ENCODE peak calls at places on chromosomes 13 and 19, in eight cellular contexts. I is kidney epithelial cell, O is colonic mucosa, J is GM12878, A is HL-60, N is ascending aorta, D is SK-N-SH, L is testis. U is an unnamed sample.

GRCh38 chr19:12880551-12881171 is 588 bp downstream of the DNASE2 start:
- DNase-seq in I (no peak), O (peak; percentile 39), J (no peak), A (no peak), N (no peak), D (no peak), L (peak; percentile 41), U (no peak)

GRCh38 chr19:35657904-35658700 is 8.2 kb upstream of the UPK1A start:
- DNase-seq in I (no peak), O (no peak), J (no peak), A (no peak), N (no peak), D (no peak), L (no peak), U (no peak)

GRCh38 chr13:99979453-99980200 is 2.0 kb upstream of the ZIC2 start:
- DNase-seq in I (no peak), O (peak; percentile 20), J (no peak), A (no peak), N (peak; percentile 60), D (peak; percentile 56), L (no peak), U (no peak)

GRCh38 chr13:106038752-106039151 is 496.7 kb downstream of the EFNB2 start:
- DNase-seq in I (peak; percentile 71), O (no peak), J (no peak), A (no peak), N (no peak), D (no peak), L (no peak), U (peak; percentile 59)

GRCh38 chr13:60572003-60572792 is 175.2 kb downstream of the TDRD3 start:
- DNase-seq in I (peak; percentile 61), O (no peak), J (no peak), A (no peak), N (no peak), D (no peak), L (no peak), U (no peak)

GRCh38 chr13:45162821-45163220 is 38.0 kb downstream of the KCTD4 start:
- DNase-seq in I (peak; percentile 83), O (no peak), J (no peak), A (no peak), N (no peak), D (no peak), L (no peak), U (peak; percentile 72)

GRCh38 chr13:99439048-99439447 is 62.2 kb upstream of the TM9SF2 start:
- DNase-seq in I (no peak), O (no peak), J (no peak), A (no peak), N (no peak), D (no peak), L (no peak), U (no peak)

GRCh38 chr13:51524846-51525566 is 59.3 kb upstream of the WDFY2 start:
- DNase-seq in I (no peak), O (no peak), J (no peak), A (no peak), N (no peak), D (no peak), L (no peak), U (no peak)

GRCh38 chr19:45790942-45791341 is 1.7 kb downstream of the DMWD start:
- DNase-seq in I (no peak), O (no peak), J (no peak), A (peak; percentile 62), N (no peak), D (no peak), L (no peak), U (no peak)

GRCh38 chr19:31266731-31267130 is 82.5 kb downstream of the TSHZ3 start:
- DNase-seq in I (no peak), O (no peak), J (no peak), A (no peak), N (peak; percentile 25), D (no peak), L (no peak), U (no peak)

GRCh38 chr13:23378009-23378632 is 55.4 kb downstream of the SACS start:
- DNase-seq in I (peak; percentile 84), O (peak; percentile 37), J (peak; percentile 68), A (peak; percentile 50), N (peak; percentile 86), D (no peak), L (no peak), U (peak; percentile 100)

GRCh38 chr13:109180905-109181425 is 551.6 kb downstream of the MYO16 start:
- DNase-seq in I (peak; percentile 80), O (no peak), J (no peak), A (no peak), N (no peak), D (no peak), L (no peak), U (peak; percentile 82)

GRCh38 chr13:32734511-32734910 is 148.3 kb downstream of the PDS5B start:
- DNase-seq in I (no peak), O (no peak), J (no peak), A (no peak), N (no peak), D (no peak), L (no peak), U (no peak)

GRCh38 chr13:104286566-104287290 is 1220.5 kb upstream of the SLC10A2 start:
- DNase-seq in I (peak; percentile 14), O (no peak), J (no peak), A (no peak), N (no peak), D (no peak), L (no peak), U (no peak)

GRCh38 chr13:113905942-113906341 is 42.1 kb upstream of the GAS6 start:
- DNase-seq in I (no peak), O (peak; percentile 5), J (no peak), A (no peak), N (no peak), D (no peak), L (no peak), U (no peak)

GRCh38 chr19:3358919-3359849 is 7.2 kb upstream of the NFIC start:
- DNase-seq in I (no peak), O (peak; percentile 65), J (no peak), A (no peak), N (peak; percentile 81), D (peak; percentile 92), L (peak; percentile 61), U (no peak)

GRCh38 chr19:7682175-7682855 is 1.7 kb downstream of the TRAPPC5 start:
- DNase-seq in I (no peak), O (no peak), J (no peak), A (no peak), N (no peak), D (no peak), L (no peak), U (no peak)

GRCh38 chr19:48752511-48753365 is at the start of gene FUT1:
- DNase-seq in I (no peak), O (peak; percentile 73), J (no peak), A (no peak), N (no peak), D (peak; percentile 82), L (peak; percentile 64), U (no peak)

GRCh38 chr19:48749571-48750198 is 2.8 kb downstream of the FUT1 start:
- DNase-seq in I (no peak), O (no peak), J (no peak), A (no peak), N (no peak), D (no peak), L (no peak), U (no peak)

GRCh38 chr19:48751835-48752510 is 468 bp downstream of the FUT1 start:
- DNase-seq in I (no peak), O (no peak), J (no peak), A (no peak), N (no peak), D (no peak), L (no peak), U (no peak)

GRCh38 chr19:48750351-48750750 is 2.1 kb downstream of the FUT1 start:
- DNase-seq in I (no peak), O (no peak), J (no peak), A (no peak), N (no peak), D (no peak), L (no peak), U (no peak)

DNA sequence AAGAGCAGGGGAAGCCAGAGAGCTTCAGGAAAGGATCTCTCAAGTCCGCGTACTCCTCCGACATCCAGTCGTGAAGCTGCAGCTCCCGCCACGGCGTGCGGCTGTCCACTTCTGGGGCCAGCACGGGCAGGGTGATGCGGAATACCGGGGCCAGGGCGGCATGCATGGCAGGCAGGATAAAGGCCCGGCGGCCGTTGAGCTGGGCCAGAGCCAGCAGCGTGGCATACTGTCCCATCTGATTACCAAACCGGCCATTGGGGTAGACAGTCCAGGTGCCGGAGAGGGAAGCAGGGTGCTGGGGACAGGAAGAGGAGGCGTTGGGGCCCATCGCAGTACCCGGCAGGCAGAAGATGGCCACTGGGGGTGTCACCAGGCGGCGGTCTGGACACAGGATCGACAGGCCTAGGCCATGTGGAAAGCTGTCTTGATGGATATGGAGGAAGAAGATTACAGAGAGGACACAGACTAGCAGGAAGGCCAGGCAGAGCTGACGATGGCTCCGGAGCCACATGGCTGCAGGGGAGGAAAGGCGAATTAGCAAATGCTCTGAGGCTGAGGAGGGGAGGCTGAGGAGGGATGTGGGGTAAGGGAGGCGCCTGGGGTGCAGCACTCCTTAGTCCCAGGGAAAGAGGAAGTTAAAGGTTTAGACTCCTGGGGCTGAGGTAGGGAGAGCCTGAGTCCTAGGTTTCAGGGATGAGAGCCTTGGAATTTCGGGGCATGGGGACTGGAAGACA is 1.5 kb downstream of the FUT1 start:
- DNase-seq in I (no peak), O (no peak), J (no peak), A (no peak), N (no peak), D (no peak), L (no peak), U (no peak)
- H3K27me3 ChIP-seq in I (peaks cover 5% of the 10 kb centered on the region), O (peaks cover 21% of the 10 kb centered on the region), J (peaks cover 2% of the 10 kb centered on the region), A (peaks cover 36% of the 10 kb centered on the region), N (no peaks in the 10 kb centered on the region), D (peaks cover 6% of the 10 kb centered on the region), L (no peaks in the 10 kb centered on the region), U (peaks cover 9% of the 10 kb centered on the region)

GRCh38 chr19:58229255-58229639 is 533 bp downstream of the ZNF544 start:
- DNase-seq in I (no peak), O (no peak), J (no peak), A (no peak), N (no peak), D (peak; percentile 44), L (peak; percentile 34), U (no peak)

GRCh38 chr19:58227964-58228583 is 640 bp upstream of the ZNF544 start:
- DNase-seq in I (no peak), O (no peak), J (no peak), A (no peak), N (no peak), D (no peak), L (peak; percentile 26), U (no peak)

GRCh38 chr19:58228584-58229254 is at the start of gene ZNF544:
- DNase-seq in I (peak; percentile 23), O (peak; percentile 89), J (peak; percentile 9), A (peak; percentile 84), N (peak; percentile 72), D (peak; percentile 74), L (peak; percentile 88), U (no peak)
- TF ChIP-seq CTCF in I (peak; percentile 28), O (no peak), J (no peak), A (no peak), N (no peak), D (no peak), L (no peak), U (peak; percentile 31)

GRCh38 chr19:18833849-18834643 is 2.3 kb downstream of the UPF1 start:
- DNase-seq in I (no peak), O (peak; percentile 57), J (no peak), A (no peak), N (no peak), D (no peak), L (no peak), U (no peak)
- H3K4me3 ChIP-seq in I (peak overlapping the region; percentile 87), O (peak overlapping the region; percentile 90), J (peak overlapping the region; percentile 93), A (peak overlapping the region; percentile 76), N (peak overlapping the region; percentile 95), D (peak overlapping the region; percentile 89), L (peak overlapping the region; percentile 90), U (peak overlapping the region; percentile 86)

GRCh38 chr19:40598918-40599307 is 2.3 kb upstream of the LTBP4 start:
- DNase-seq in I (no peak), O (no peak), J (no peak), A (no peak), N (no peak), D (no peak), L (no peak), U (no peak)
- H3K27me3 ChIP-seq in I (peaks cover 8% of the 10 kb centered on the region), O (peaks cover 41% of the 10 kb centered on the region), J (peaks cover 14% of the 10 kb centered on the region), A (peaks cover 52% of the 10 kb centered on the region), N (no peaks in the 10 kb centered on the region), D (no peaks in the 10 kb centered on the region), L (no peaks in the 10 kb centered on the region), U (peaks cover 2% of the 10 kb centered on the region)